ENCODE peak calls at places on chromosomes 1 and 21, in nine cellular contexts. D is heart left ventricle, M is transverse colon, P is tibial nerve, V is lower leg skin, I is stomach, N is adrenal gland, Q is esophagus squamous epithelium, S is uterus. Y is an unnamed sample.

GRCh38 chr1:1565340-1565739 is 9.3 kb downstream of the SSU72 start:
- DNase-seq in D (no peak), M (no peak), P (no peak), V (no peak), I (no peak), N (peak; percentile 42), Q (no peak), S (no peak), Y (no peak)

GRCh38 chr1:178621822-178622221 is 103.2 kb upstream of the RALGPS2 start:
- DNase-seq in D (no peak), M (no peak), P (no peak), V (no peak), I (no peak), N (no peak), Q (no peak), S (no peak), Y (no peak)

GRCh38 chr1:93042134-93042821 is 36.8 kb upstream of the MTF2 start:
- DNase-seq in D (no peak), M (peak; percentile 11), P (no peak), V (no peak), I (no peak), N (no peak), Q (no peak), S (no peak), Y (peak; percentile 35)

GRCh38 chr1:97145321-97145956 is 423.9 kb downstream of the PTBP2 start:
- DNase-seq in D (no peak), M (no peak), P (no peak), V (no peak), I (no peak), N (no peak), Q (no peak), S (no peak), Y (no peak)

GRCh38 chr1:42757892-42758275 is 8.9 kb downstream of the P3H1 start:
- DNase-seq in D (no peak), M (no peak), P (no peak), V (no peak), I (no peak), N (no peak), Q (no peak), S (no peak), Y (no peak)

GRCh38 chr1:169546087-169546995 is 39.9 kb downstream of the F5 start:
- DNase-seq in D (peak; percentile 53), M (peak; percentile 47), P (no peak), V (peak; percentile 76), I (peak; percentile 55), N (peak; percentile 74), Q (no peak), S (peak; percentile 33), Y (no peak)

GRCh38 chr1:30437059-30437576 is 286.3 kb downstream of the MATN1 start:
- DNase-seq in D (no peak), M (no peak), P (no peak), V (no peak), I (no peak), N (no peak), Q (no peak), S (no peak), Y (no peak)

GRCh38 chr21:14956826-14957225 is 108.0 kb downstream of the NRIP1 start:
- DNase-seq in D (no peak), M (no peak), P (no peak), V (no peak), I (no peak), N (no peak), Q (no peak), S (no peak), Y (no peak)

DNA sequence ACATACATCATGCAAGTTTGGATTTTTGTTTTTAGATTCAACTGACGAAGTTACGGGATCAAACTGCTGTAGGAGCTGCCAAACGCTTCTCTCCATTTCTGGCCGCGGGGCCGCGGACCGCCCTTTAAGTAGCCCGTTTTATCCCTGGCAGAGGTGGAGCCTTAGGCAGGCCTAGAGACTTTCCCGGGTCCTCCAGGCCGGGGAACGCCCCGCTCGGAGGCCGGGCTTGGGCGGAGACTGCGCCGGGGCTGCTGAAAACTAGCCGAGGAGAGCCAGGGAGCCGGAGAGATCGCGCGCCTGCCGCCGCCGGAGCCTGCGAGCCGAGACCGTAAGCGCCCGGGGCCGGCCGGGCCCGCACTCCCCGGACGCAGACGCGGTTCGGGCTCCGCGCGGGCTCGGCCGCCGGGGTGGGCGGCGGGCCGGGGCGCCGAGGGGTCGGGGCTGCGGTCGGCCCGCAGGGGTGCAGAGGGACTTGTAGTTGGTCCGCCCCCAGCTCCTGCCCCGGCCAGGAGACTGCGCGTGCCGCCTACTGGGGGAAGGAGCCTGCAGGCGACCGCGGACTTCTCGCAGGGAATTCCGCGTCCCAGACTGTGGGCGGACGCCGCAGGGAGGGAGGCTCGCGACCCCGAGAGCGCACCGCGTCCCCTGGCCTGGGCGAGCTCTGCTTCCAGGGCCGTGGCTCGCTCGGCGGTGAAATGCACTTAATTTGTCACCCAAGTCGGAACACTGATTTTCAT is at the start of gene EPHX1:
- DNase-seq in D (peak; percentile 93), M (peak; percentile 94), P (peak; percentile 85), V (peak; percentile 89), I (peak; percentile 94), N (peak; percentile 91), Q (no peak), S (peak; percentile 92), Y (peak; percentile 91)
- TF ChIP-seq POLR2A in D (peak; percentile 83), M (peak; percentile 77), P (peak; percentile 90), V (no peak), I (no peak), N (peak; percentile 97), Q (peak; percentile 74), S (peak; percentile 93), Y (no peak)

DNA sequence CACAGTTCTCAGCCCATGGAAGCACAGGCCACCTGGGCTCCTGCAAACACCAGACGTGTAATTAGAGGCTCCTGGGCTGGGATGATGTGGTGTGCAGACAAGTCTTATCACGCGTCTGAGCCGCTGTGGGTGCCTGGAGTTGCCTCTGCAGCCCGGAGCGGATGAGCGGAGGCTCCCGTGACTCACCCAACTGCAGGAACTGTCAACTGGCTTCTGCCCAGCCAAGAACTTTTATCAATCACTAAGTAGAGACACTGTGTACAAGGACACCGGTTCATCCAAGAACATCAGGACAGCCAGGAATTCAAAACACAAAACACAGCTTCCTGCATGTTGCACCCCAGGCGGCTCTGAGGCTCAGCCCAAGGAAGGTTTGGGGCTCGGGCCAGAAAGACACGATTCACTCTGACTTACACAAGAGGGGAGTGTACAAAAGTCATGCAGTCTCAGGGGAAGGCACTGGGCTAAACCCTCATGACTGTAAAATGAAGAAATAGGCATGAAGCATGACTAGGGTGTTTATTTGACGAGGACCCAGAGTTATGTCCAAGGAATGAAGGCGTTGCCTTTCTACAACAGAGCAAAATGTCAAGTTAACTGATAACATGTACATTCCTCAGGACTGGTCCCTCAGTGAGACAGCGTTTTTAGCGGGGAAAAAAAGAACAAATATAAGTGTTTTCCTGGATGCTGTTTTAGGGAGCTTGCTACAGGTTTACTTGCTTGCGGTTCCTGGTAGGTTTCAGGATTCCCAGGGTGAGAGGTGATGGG is 21.1 kb downstream of the ERRFI1 start:
- DNase-seq in D (peak; percentile 42), M (peak; percentile 75), P (peak; percentile 90), V (peak; percentile 97), I (peak; percentile 66), N (peak; percentile 95), Q (peak; percentile 26), S (peak; percentile 92), Y (no peak)
- TF ChIP-seq POLR2A in D (peak; percentile 11), M (no peak), P (no peak), V (no peak), I (no peak), N (peak; percentile 75), Q (peak; percentile 40), S (peak; percentile 18), Y (no peak)

GRCh38 chr1:40708750-40709099 is 17.2 kb downstream of the NFYC start:
- DNase-seq in D (no peak), M (no peak), P (no peak), V (no peak), I (no peak), N (no peak), Q (no peak), S (no peak), Y (peak; percentile 20)

GRCh38 chr1:40709802-40710278 is 18.3 kb downstream of the NFYC start:
- DNase-seq in D (no peak), M (no peak), P (no peak), V (no peak), I (no peak), N (no peak), Q (no peak), S (no peak), Y (no peak)

GRCh38 chr1:40711465-40712404 is 20.2 kb downstream of the NFYC start:
- DNase-seq in D (no peak), M (peak; percentile 22), P (no peak), V (peak; percentile 20), I (no peak), N (no peak), Q (no peak), S (no peak), Y (no peak)

GRCh38 chr1:40710581-40711315 is 19.2 kb downstream of the NFYC start:
- DNase-seq in D (no peak), M (no peak), P (no peak), V (no peak), I (no peak), N (no peak), Q (no peak), S (no peak), Y (no peak)

DNA sequence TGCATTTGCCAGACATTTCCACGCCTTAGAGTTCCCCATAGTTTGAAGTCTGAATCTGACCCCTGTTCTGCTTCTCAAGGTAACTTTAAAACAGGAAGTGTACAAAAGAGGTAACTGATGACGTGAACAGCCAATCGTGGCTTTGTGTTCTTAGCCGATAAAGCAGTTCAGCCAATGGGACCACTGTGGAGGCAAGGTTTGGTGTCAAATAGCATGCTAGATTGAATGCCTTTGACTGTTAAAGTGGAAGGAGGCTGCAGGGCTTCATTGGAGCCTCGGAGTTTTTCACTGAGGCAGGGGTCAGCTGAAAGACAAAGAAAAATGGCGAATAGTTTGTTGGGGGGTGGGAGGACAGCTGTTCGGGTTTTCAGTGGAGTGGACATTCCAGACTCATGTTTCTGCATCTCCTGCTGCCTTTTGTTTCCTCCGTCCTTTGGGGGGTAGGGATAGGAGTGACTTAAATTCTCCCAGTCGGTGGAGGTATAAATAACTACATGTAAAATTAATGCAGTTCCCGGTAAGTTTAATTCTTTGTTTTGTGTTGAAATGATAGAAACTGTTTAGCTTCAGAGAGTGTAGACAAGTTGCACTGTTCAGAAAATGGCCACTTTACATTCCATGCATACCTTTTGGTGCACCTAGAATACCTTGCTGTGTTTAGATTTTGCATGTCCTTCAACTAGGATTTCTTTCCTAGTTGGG is 17.7 kb downstream of the NFYC start:
- DNase-seq in D (peak; percentile 88), M (peak; percentile 87), P (peak; percentile 41), V (peak; percentile 92), I (peak; percentile 84), N (peak; percentile 94), Q (peak; percentile 42), S (peak; percentile 64), Y (peak; percentile 34)
- TF ChIP-seq POLR2A in D (peak; percentile 78), M (peak; percentile 97), P (peak; percentile 59), V (no peak), I (no peak), N (peak; percentile 97), Q (peak; percentile 66), S (peak; percentile 17), Y (peak; percentile 72)

GRCh38 chr1:224928906-224929305 is 569 bp upstream of the DNAH14 start:
- DNase-seq in D (no peak), M (no peak), P (no peak), V (no peak), I (no peak), N (no peak), Q (no peak), S (no peak), Y (no peak)

GRCh38 chr1:224933584-224933983 is 4.1 kb downstream of the DNAH14 start:
- DNase-seq in D (no peak), M (no peak), P (no peak), V (no peak), I (no peak), N (no peak), Q (no peak), S (no peak), Y (no peak)

GRCh38 chr1:224931605-224932004 is 2.1 kb downstream of the DNAH14 start:
- DNase-seq in D (no peak), M (no peak), P (no peak), V (no peak), I (no peak), N (no peak), Q (no peak), S (no peak), Y (no peak)

GRCh38 chr1:224932607-224933249 is 3.3 kb downstream of the DNAH14 start:
- DNase-seq in D (no peak), M (no peak), P (no peak), V (no peak), I (no peak), N (no peak), Q (no peak), S (no peak), Y (no peak)

DNA sequence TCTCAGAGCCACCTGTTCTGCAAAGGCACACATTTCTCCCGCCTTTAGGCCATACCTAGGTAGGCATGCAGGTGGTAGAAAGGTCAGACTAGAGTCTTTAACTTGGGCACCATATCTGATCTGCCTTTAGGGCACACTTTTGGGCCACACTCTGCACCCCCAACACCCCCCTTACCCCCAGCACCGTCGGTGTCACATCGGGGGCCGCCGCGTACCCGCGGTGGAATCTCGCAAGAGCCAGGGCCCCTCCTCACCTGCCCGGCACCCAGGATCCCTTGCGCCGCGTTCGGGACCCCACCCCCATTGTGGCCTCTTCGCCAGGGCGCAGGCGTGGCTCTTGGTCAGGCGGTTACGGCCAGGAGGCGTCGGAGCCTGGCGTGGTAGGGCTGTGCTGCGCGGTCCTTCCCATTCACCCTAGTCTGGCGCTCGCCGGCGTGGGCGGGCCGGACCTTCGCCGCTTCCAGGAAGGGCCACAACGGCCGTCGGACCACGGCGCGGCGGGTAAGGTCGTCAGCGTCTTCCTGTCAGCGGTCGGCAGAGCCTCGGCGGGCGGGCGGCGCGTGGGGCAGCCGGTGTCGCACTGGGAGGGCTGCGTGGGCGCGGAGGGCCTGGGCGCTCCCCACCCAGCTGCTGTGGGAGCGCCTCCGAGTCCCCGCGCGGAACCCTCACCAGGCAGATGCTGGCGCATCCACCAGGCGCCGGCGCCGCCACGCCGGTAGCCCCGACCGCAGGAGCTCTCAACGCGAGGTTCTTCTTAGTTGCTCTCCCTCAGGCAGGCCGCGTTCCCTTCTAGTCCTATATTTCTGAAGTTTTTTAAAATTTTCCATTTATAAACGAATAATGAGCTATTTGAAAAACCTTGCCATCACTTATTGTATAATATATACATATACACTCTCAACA is at the start of gene DNAH14:
- DNase-seq in D (peak; percentile 30), M (peak; percentile 80), P (no peak), V (peak; percentile 25), I (peak; percentile 84), N (peak; percentile 84), Q (no peak), S (peak; percentile 19), Y (peak; percentile 30)
- TF ChIP-seq POLR2A in D (peak; percentile 15), M (peak; percentile 63), P (no peak), V (no peak), I (no peak), N (peak; percentile 87), Q (no peak), S (peak; percentile 47), Y (peak; percentile 24)

Y was measured in GM12891.